ENCODE peak calls at places on chromosomes 12 and 14, in five cellular contexts. G, S, U, E and N are unnamed samples.

GRCh38 chr14:105389976-105390848 is 8.1 kb upstream of the TEX22 start:
- DNase-seq in G (no peak), U (no peak), S (no peak), E (no peak), N (no peak)

GRCh38 chr12:31479516-31480210 is 111.3 kb downstream of the DENND5B start:
- DNase-seq in G (no peak), S (no peak), U (no peak), E (no peak), N (no peak)

GRCh38 chr14:55691659-55692058 is 111.7 kb downstream of the KTN1 start:
- DNase-seq in G (no peak), E (no peak), U (no peak), S (no peak), N (no peak)

GRCh38 chr12:26400627-26401026 is 205.3 kb downstream of the SSPN start:
- DNase-seq in G (no peak), E (no peak), S (no peak), U (no peak), N (no peak)

GRCh38 chr14:37746140-37746832 is 150.9 kb downstream of the TTC6 start:
- DNase-seq in E (no peak), G (no peak), U (no peak), S (no peak), N (no peak)

GRCh38 chr14:60839657-60840056 is 105.1 kb downstream of the MNAT1 start:
- DNase-seq in G (no peak), U (peak; percentile 30), S (no peak), E (no peak), N (no peak)

GRCh38 chr12:28568709-28569108 is 378.5 kb downstream of the CCDC91 start:
- DNase-seq in G (no peak), U (no peak), S (no peak), E (no peak), N (no peak)

GRCh38 chr12:62873116-62873825 is 61.7 kb downstream of the PPM1H start:
- DNase-seq in S (no peak), E (no peak), G (no peak), U (no peak), N (no peak)

GRCh38 chr14:72796935-72797334 is 97.0 kb downstream of the DPF3 start:
- DNase-seq in U (peak; percentile 80), S (no peak), G (peak; percentile 56), E (no peak), N (no peak)

GRCh38 chr12:12954361-12954760 is 2.4 kb upstream of the GPRC5D start:
- DNase-seq in S (no peak), U (no peak), G (no peak), E (no peak), N (no peak)

GRCh38 chr12:34373926-34374325 is 351.6 kb downstream of the ALG10 start:
- DNase-seq in E (no peak), S (no peak), G (no peak), U (no peak), N (no peak)